ENCODE peak calls at places on chromosome 4, in six cellular contexts. D, Q, C, M, B and O are unnamed samples.

GRCh38 chr4:117783716-117784115 is 250.6 kb upstream of the NDST3 start:
- DNase-seq in D (no peak), Q (no peak), M (no peak), B (no peak), C (no peak), O (no peak)

GRCh38 chr4:169229571-169230028 is 41.2 kb downstream of the SH3RF1 start:
- DNase-seq in B (no peak), C (no peak), Q (no peak), M (no peak), D (peak), O (no peak)

GRCh38 chr4:187387709-187388108 is 607.9 kb upstream of the ZFP42 start:
- DNase-seq in D (peak), Q (no peak), C (no peak), B (no peak), M (no peak), O (no peak)

GRCh38 chr4:177371452-177371851 is 61.8 kb downstream of the NEIL3 start:
- DNase-seq in D (no peak), B (no peak), M (no peak), C (no peak), Q (no peak), O (no peak)

GRCh38 chr4:156970501-156971167 is 965 bp downstream of the PDGFC start:
- DNase-seq in D (peak), Q (peak), B (peak), C (peak), M (peak), O (peak)

GRCh38 chr4:1360423-1361283 is 13.6 kb downstream of the UVSSA start:
- DNase-seq in D (no peak), Q (no peak), C (no peak), B (no peak), M (no peak), O (no peak)

GRCh38 chr4:127967141-127967775 is 2.1 kb downstream of the ABHD18 start:
- DNase-seq in D (no peak), M (no peak), Q (no peak), C (no peak), B (no peak), O (no peak)

GRCh38 chr4:176794151-176794550 is 1.4 kb upstream of the VEGFC start:
- DNase-seq in Q (no peak), M (no peak), C (no peak), D (peak), B (no peak), O (no peak)

GRCh38 chr4:52173470-52174055 is 122.5 kb downstream of the SPATA18 start:
- DNase-seq in B (no peak), Q (no peak), D (no peak), M (no peak), C (no peak), O (peak)

GRCh38 chr4:22515888-22516541 is at the start of gene ADGRA3:
- DNase-seq in C (peak), D (peak), M (peak), B (peak), Q (peak), O (peak)

GRCh38 chr4:147794787-147795413 is 63.0 kb downstream of the ARHGAP10 start:
- DNase-seq in B (no peak), D (no peak), M (no peak), Q (no peak), C (no peak), O (no peak)

GRCh38 chr4:172865103-172865502 is 303.5 kb upstream of the GALNT7 start:
- DNase-seq in D (no peak), M (no peak), Q (no peak), B (no peak), C (no peak), O (no peak)

GRCh38 chr4:17561195-17561909 is 15.6 kb upstream of the LAP3 start:
- DNase-seq in B (no peak), D (no peak), C (no peak), Q (no peak), M (no peak), O (no peak)

GRCh38 chr4:173217727-173218126 is 49.1 kb downstream of the GALNT7 start:
- DNase-seq in C (no peak), B (no peak), D (no peak), M (no peak), Q (no peak), O (no peak)

GRCh38 chr4:139144161-139144859 is 32.7 kb downstream of the ELF2 start:
- DNase-seq in Q (peak), M (no peak), B (peak), C (peak), D (no peak), O (no peak)

GRCh38 chr4:4875147-4875546 is 15.7 kb downstream of the MSX1 start:
- DNase-seq in Q (peak), C (no peak), M (no peak), D (no peak), B (no peak), O (no peak)

GRCh38 chr4:97646997-97647396 is 496.3 kb downstream of the STPG2 start:
- DNase-seq in Q (no peak), C (no peak), B (no peak), M (no peak), D (no peak), O (no peak)

GRCh38 chr4:66489783-66490452 is 819.6 kb upstream of the EPHA5 start:
- DNase-seq in D (peak), Q (no peak), M (no peak), B (no peak), C (no peak), O (no peak)

GRCh38 chr4:114400531-114400930 is 198.1 kb upstream of the UGT8 start:
- DNase-seq in D (no peak), M (no peak), Q (no peak), C (no peak), B (no peak), O (no peak)

GRCh38 chr4:76984788-76985211 is 35.2 kb downstream of the SEPTIN11 start:
- DNase-seq in D (no peak), B (peak), Q (peak), C (no peak), M (peak), O (peak)

GRCh38 chr4:156778606-156779005 is 193.0 kb downstream of the PDGFC start:
- DNase-seq in B (no peak), Q (no peak), D (peak), C (no peak), M (no peak), O (no peak)

GRCh38 chr4:100494166-100494565 is 23.7 kb downstream of the EMCN start:
- DNase-seq in Q (no peak), C (no peak), B (no peak), M (no peak), D (no peak), O (no peak)

GRCh38 chr4:77332696-77333270 is 175.8 kb downstream of the CCNG2 start:
- DNase-seq in D (peak), C (no peak), B (no peak), Q (peak), M (no peak), O (no peak)

GRCh38 chr4:173529505-173530325 is at the start of gene HAND2:
- DNase-seq in Q (peak), M (peak), B (peak), D (peak), C (no peak), O (no peak)

GRCh38 chr4:138953962-138954371 is 61.6 kb upstream of the NOCT start:
- DNase-seq in D (no peak), B (no peak), M (no peak), C (no peak), Q (no peak), O (no peak)

GRCh38 chr4:8006471-8006870 is 66.8 kb upstream of the AFAP1 start:
- DNase-seq in C (no peak), M (no peak), D (no peak), B (no peak), Q (no peak), O (no peak)

GRCh38 chr4:135382280-135382679 is 1180.7 kb upstream of the PABPC4L start:
- DNase-seq in C (no peak), B (no peak), D (peak), M (no peak), Q (no peak), O (no peak)

GRCh38 chr4:65552071-65552470 is 118.2 kb downstream of the EPHA5 start:
- DNase-seq in D (no peak), C (no peak), M (no peak), Q (peak), B (no peak), O (no peak)

GRCh38 chr4:39889226-39889625 is 88.5 kb downstream of the PDS5A start:
- DNase-seq in B (no peak), M (no peak), D (no peak), Q (no peak), C (no peak), O (no peak)

GRCh38 chr4:56388311-56388710 is 1.0 kb upstream of the AASDH start:
- DNase-seq in Q (no peak), D (no peak), M (no peak), B (no peak), C (no peak), O (no peak)

GRCh38 chr4:165723051-165723805 is 149.8 kb upstream of the TLL1 start:
- DNase-seq in C (no peak), D (no peak), Q (no peak), M (no peak), B (no peak), O (no peak)

GRCh38 chr4:81359207-81359606 is 112.5 kb downstream of the RASGEF1B start:
- DNase-seq in Q (no peak), C (no peak), D (no peak), M (no peak), B (no peak), O (no peak)

GRCh38 chr4:15495621-15496020 is 25.9 kb downstream of the CC2D2A start:
- DNase-seq in C (no peak), Q (no peak), B (no peak), D (no peak), M (no peak), O (no peak)

GRCh38 chr4:100428051-100428450 is 89.8 kb downstream of the EMCN start:
- DNase-seq in M (no peak), D (peak), B (no peak), Q (no peak), C (no peak), O (no peak)

GRCh38 chr4:61740950-61741638 is 541.0 kb downstream of the ADGRL3 start:
- DNase-seq in M (no peak), Q (peak), D (no peak), B (no peak), C (no peak), O (no peak)

GRCh38 chr4:26099967-26100366 is 185.9 kb downstream of the SMIM20 start:
- DNase-seq in D (no peak), B (no peak), M (no peak), C (no peak), Q (no peak), O (no peak)

GRCh38 chr4:3303445-3303824 is 10.6 kb downstream of the RGS12 start:
- DNase-seq in Q (no peak), C (no peak), D (no peak), M (peak), B (no peak), O (peak)

DNA sequence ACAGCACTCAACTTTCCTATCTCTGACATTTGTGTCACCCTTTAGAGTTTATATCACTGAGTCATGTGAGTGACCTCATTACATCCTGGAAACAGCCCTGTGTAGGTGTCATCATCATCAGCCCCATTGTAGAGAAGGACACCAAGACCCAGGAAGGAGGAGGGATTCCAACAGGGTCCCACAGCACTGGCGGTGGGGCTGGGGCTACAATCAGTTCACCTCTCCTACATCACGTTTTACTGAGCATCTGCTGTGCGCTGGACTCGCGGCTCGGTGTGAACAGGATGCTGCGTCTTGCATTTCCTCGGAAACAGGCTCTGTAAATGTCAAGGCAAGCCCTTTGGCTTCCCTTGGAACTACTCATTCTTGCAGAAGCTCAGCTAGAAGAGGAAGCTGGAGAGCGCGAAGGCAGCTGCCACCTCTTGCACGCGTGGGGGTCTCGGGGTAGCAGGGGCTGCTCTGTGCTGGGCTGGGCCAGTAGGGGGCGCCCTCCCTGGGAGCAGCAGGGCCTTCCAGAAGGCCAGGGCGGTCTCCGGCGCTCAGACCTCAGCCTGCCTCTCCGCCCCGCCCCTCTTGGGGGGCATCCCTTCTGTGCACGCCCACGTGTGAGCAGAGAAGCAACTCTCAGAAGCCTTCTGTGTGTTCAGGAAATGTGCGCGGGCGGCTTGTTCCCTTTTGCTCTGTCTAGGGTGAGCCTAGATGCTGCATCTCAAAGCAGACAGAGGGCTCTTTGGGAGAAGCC is 29.0 kb downstream of the REELD1 start:
- DNase-seq in C (peak), M (no peak), D (peak), B (no peak), Q (peak), O (peak)
- H3K27ac ChIP-seq in C (peak), M (no peak), D (no peak), B (peak), Q (no peak), O (peak)

GRCh38 chr4:48017108-48017527 is 546 bp downstream of the NIPAL1 start:
- DNase-seq in Q (peak), C (peak), B (peak), D (peak), M (peak), O (peak)
- H3K27ac ChIP-seq in Q (no peak), C (no peak), B (peak), D (peak), M (no peak), O (peak)

DNA sequence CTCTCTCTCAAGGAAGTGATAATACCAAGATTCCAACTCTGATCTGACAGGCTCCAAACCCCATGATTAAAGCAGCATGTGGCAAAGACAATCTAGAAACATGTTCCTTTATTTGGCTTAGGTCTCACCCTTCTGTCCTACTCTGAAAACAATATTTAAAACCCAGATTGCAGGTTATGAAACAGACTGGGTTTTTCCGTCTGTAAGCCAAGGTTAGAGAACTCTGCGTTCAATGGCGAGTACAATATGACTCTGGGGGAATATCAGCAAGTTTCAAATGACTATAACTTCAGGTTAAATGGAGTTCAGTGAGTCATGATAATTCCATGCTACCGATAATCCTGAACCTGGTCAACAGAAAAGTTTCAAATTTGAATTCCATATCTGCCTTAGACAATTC is 50.8 kb downstream of the ANAPC10 start:
- DNase-seq in M (no peak), D (no peak), C (no peak), Q (no peak), B (no peak), O (no peak)
- H3K27ac ChIP-seq in M (no peak), D (no peak), C (no peak), Q (no peak), B (no peak), O (no peak)

DNA sequence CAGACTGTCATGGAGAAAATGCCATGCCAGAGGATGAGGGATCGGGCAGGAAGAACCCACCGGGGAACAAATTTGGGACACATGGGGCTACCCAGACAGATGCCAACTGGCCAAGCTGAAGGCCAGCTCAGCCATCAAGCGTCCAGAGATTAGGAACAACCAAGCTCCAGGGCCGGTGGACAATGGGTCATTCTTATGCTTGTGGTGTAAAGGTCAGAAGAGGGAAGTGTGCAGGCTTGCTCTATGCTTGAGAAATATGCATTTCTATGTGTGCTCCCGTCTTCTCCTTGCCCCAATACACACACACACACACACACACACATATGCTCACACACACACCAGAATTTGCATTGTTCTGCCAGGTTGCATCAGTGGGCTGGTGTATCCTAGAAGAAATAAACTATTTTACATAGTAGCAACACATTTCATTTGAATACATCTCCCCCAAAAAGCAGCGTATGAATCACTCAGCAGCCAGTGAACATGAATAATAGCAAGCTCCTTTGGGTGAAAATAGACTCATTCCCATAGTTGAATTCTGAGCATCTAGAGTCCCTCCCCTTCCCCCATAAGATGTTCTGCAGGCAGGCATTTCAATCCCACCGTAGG is 201.9 kb upstream of the PPARGC1A start:
- DNase-seq in D (no peak), B (no peak), M (no peak), Q (no peak), C (no peak), O (no peak)
- H3K27ac ChIP-seq in D (no peak), B (no peak), M (no peak), Q (no peak), C (no peak), O (no peak)

DNA sequence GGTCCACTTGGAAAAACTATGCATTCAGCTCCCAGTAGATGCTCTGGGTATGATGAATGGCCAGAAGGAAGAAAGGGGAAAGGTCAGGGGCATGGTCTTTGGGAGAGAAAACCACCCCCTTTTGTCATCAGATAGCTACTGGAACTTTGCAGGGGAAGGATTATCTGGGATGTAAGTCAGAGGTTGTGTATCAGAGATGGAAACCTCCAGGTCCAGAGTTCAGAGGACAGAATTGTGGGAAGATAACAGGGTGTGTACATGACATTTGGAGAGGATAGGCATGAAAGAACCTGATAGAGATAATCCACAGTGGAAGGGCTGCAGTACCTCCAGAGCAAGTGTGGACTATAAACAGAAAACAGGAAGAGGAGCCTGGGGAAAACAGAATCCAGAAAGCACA is 262.7 kb downstream of the SPRY1 start:
- DNase-seq in B (no peak), C (no peak), D (no peak), M (no peak), Q (no peak), O (no peak)
- H3K27ac ChIP-seq in B (no peak), C (no peak), D (no peak), M (no peak), Q (no peak), O (no peak)

GRCh38 chr4:38071801-38072567 is 111.8 kb downstream of the PTTG2 start:
- DNase-seq in B (no peak), Q (no peak), C (peak), D (no peak), M (no peak), O (no peak)
- H3K27ac ChIP-seq in B (peak), Q (no peak), C (no peak), D (no peak), M (no peak), O (no peak)